ENCODE peak calls at places on chromosomes 4 and X, in seven cellular contexts. G is left cardiac atrium, H is smooth muscle cell of the brain vasculature, N is skeletal muscle cell, U is stromal cell of bone marrow, M is thoracic aorta, O is GM12892. F is an unnamed sample.

GRCh38 chr4:138053601-138054322 is 188.4 kb downstream of the SLC7A11 start:
- DNase-seq in G (no peak), H (peak), N (peak), U (peak), M (peak), O (no peak), F (no peak)

GRCh38 chr4:175440776-175441175 is 371.3 kb downstream of the GPM6A start:
- DNase-seq in G (no peak), H (no peak), N (no peak), U (no peak), M (no peak), O (no peak), F (no peak)

GRCh38 chrX:45743081-45743533 is 542.4 kb upstream of the DIPK2B start:
- DNase-seq in G (no peak), H (no peak), N (no peak), U (peak), M (no peak), O (no peak), F (peak)

GRCh38 chrX:41449615-41450014 is 2.5 kb downstream of the NYX start:
- DNase-seq in G (no peak), H (no peak), N (no peak), U (no peak), M (no peak), O (no peak), F (no peak)

GRCh38 chr4:81546777-81547176 is 75.1 kb upstream of the RASGEF1B start:
- DNase-seq in G (no peak), H (no peak), N (no peak), U (no peak), M (no peak), O (no peak), F (no peak)

GRCh38 chr4:3256230-3257124 is 7.5 kb downstream of the MSANTD1 start:
- DNase-seq in G (peak), H (no peak), N (no peak), U (no peak), M (no peak), O (peak), F (no peak)

GRCh38 chr4:39855909-39856512 is 121.7 kb downstream of the PDS5A start:
- DNase-seq in G (no peak), H (no peak), N (no peak), U (no peak), M (no peak), O (no peak), F (peak)

GRCh38 chrX:28757290-28757689 is 170.0 kb downstream of the IL1RAPL1 start:
- DNase-seq in G (no peak), H (no peak), N (no peak), U (no peak), M (no peak), O (no peak), F (no peak)

GRCh38 chr4:78776031-78776728 is at the start of gene BMP2K:
- DNase-seq in G (peak), H (no peak), N (peak), U (peak), M (no peak), O (peak), F (peak)

GRCh38 chrX:9184231-9184630 is 150.3 kb upstream of the FAM9B start:
- DNase-seq in G (no peak), H (no peak), N (no peak), U (no peak), M (no peak), O (no peak), F (no peak)

GRCh38 chr4:106315476-106315967 is 487 bp downstream of the TBCK start:
- DNase-seq in G (no peak), H (no peak), N (no peak), U (no peak), M (no peak), O (no peak), F (peak)

GRCh38 chrX:44035576-44035975 is 62.4 kb upstream of the NDP start:
- DNase-seq in G (no peak), H (no peak), N (no peak), U (no peak), M (no peak), O (no peak), F (no peak)

GRCh38 chr4:176475091-176475490 is 155.3 kb downstream of the SPCS3 start:
- DNase-seq in G (no peak), H (no peak), N (no peak), U (no peak), M (no peak), O (no peak), F (no peak)

GRCh38 chr4:78369691-78370090 is 181.9 kb upstream of the ANXA3 start:
- DNase-seq in G (no peak), H (peak), N (peak), U (no peak), M (no peak), O (no peak), F (no peak)

GRCh38 chr4:2695661-2696060 is 60.5 kb downstream of the TNIP2 start:
- DNase-seq in G (no peak), H (no peak), N (no peak), U (no peak), M (no peak), O (no peak), F (no peak)

GRCh38 chr4:153159728-153160221 is 44.5 kb upstream of the TRIM2 start:
- DNase-seq in G (no peak), H (no peak), N (no peak), U (peak), M (no peak), O (no peak), F (no peak)

GRCh38 chr4:14918336-14918735 is 83.9 kb upstream of the CPEB2 start:
- DNase-seq in G (no peak), H (no peak), N (no peak), U (no peak), M (no peak), O (no peak), F (no peak)

GRCh38 chrX:47218920-47219815 is 687 bp downstream of the CDK16 start:
- DNase-seq in G (peak), H (no peak), N (no peak), U (no peak), M (no peak), O (peak), F (no peak)

GRCh38 chrX:126063984-126064383 is 102.1 kb downstream of the DCAF12L2 start:
- DNase-seq in G (no peak), H (no peak), N (no peak), U (no peak), M (no peak), O (no peak), F (no peak)

GRCh38 chrX:7191681-7192110 is 43.7 kb upstream of the PUDP start:
- DNase-seq in G (no peak), H (no peak), N (no peak), U (no peak), M (no peak), O (no peak), F (no peak)

GRCh38 chrX:11499076-11500044 is 166.4 kb downstream of the ARHGAP6 start:
- DNase-seq in G (no peak), H (no peak), N (peak), U (peak), M (no peak), O (no peak), F (no peak)

GRCh38 chr4:52868138-52868537 is 6.0 kb downstream of the RASL11B start:
- DNase-seq in G (peak), H (no peak), N (no peak), U (no peak), M (no peak), O (no peak), F (no peak)

GRCh38 chr4:48017108-48017527 is 546 bp downstream of the NIPAL1 start:
- DNase-seq in G (peak), H (no peak), N (peak), U (peak), M (peak), O (peak), F (peak)